ENCODE peak calls at places on chromosome 2, in six cellular contexts. One of them, this sample, is unnamed.

GRCh38 chr2:138777996-138778395 is 2.2 kb downstream of the NXPH2 start:
- ATAC-seq in activated CD8-positive, alpha-beta memory T cell treated with anti-CD3 and anti-CD28 coated beads, Interleukin-2, amount 10 ng/mL, durations not matched to agents 7 days and 5 days: no peak
- ATAC-seq in T-helper 17 cell: no peak
- ATAC-seq in naive thymus-derived CD8-positive, alpha-beta T cell: no peak
- ATAC-seq in DND-41: no peak
- ATAC-seq in pancreas: no peak
- ATAC-seq in this sample: no peak

GRCh38 chr2:28568533-28568932 is 72.7 kb downstream of the PLB1 start:
- ATAC-seq in pancreas: no peak
- ATAC-seq in naive thymus-derived CD8-positive, alpha-beta T cell: no peak
- ATAC-seq in activated CD8-positive, alpha-beta memory T cell treated with anti-CD3 and anti-CD28 coated beads, Interleukin-2, amount 10 ng/mL, durations not matched to agents 7 days and 5 days: no peak
- ATAC-seq in DND-41: no peak
- ATAC-seq in T-helper 17 cell: no peak
- ATAC-seq in this sample: no peak

GRCh38 chr2:24276349-24276899 is 83.9 kb downstream of the ITSN2 start:
- ATAC-seq in T-helper 17 cell: no peak
- ATAC-seq in pancreas: peak; percentile 57
- ATAC-seq in DND-41: no peak
- ATAC-seq in naive thymus-derived CD8-positive, alpha-beta T cell: no peak
- ATAC-seq in activated CD8-positive, alpha-beta memory T cell treated with anti-CD3 and anti-CD28 coated beads, Interleukin-2, amount 10 ng/mL, durations not matched to agents 7 days and 5 days: no peak
- ATAC-seq in this sample: no peak

GRCh38 chr2:238601433-238602222 is 174.9 kb downstream of the ASB1 start:
- ATAC-seq in DND-41: no peak
- ATAC-seq in activated CD8-positive, alpha-beta memory T cell treated with anti-CD3 and anti-CD28 coated beads, Interleukin-2, amount 10 ng/mL, durations not matched to agents 7 days and 5 days: no peak
- ATAC-seq in naive thymus-derived CD8-positive, alpha-beta T cell: no peak
- ATAC-seq in T-helper 17 cell: no peak
- ATAC-seq in pancreas: peak; percentile 16
- ATAC-seq in this sample: no peak

GRCh38 chr2:103991591-103991990 is 862.3 kb upstream of the POU3F3 start:
- ATAC-seq in activated CD8-positive, alpha-beta memory T cell treated with anti-CD3 and anti-CD28 coated beads, Interleukin-2, amount 10 ng/mL, durations not matched to agents 7 days and 5 days: no peak
- ATAC-seq in DND-41: no peak
- ATAC-seq in naive thymus-derived CD8-positive, alpha-beta T cell: no peak
- ATAC-seq in pancreas: no peak
- ATAC-seq in T-helper 17 cell: no peak
- ATAC-seq in this sample: no peak

GRCh38 chr2:106138904-106139574 is 55.1 kb downstream of the UXS1 start:
- ATAC-seq in activated CD8-positive, alpha-beta memory T cell treated with anti-CD3 and anti-CD28 coated beads, Interleukin-2, amount 10 ng/mL, durations not matched to agents 7 days and 5 days: no peak
- ATAC-seq in T-helper 17 cell: peak; percentile 26
- ATAC-seq in pancreas: peak; percentile 20
- ATAC-seq in DND-41: peak; percentile 61
- ATAC-seq in naive thymus-derived CD8-positive, alpha-beta T cell: peak; percentile 42
- ATAC-seq in this sample: peak; percentile 14

GRCh38 chr2:206556357-206556949 is 85.8 kb upstream of the FAM237A start:
- ATAC-seq in pancreas: peak; percentile 71
- ATAC-seq in naive thymus-derived CD8-positive, alpha-beta T cell: peak; percentile 40
- ATAC-seq in DND-41: peak; percentile 64
- ATAC-seq in activated CD8-positive, alpha-beta memory T cell treated with anti-CD3 and anti-CD28 coated beads, Interleukin-2, amount 10 ng/mL, durations not matched to agents 7 days and 5 days: peak; percentile 42
- ATAC-seq in T-helper 17 cell: peak; percentile 70
- ATAC-seq in this sample: no peak

GRCh38 chr2:236815746-236816145 is 246.1 kb downstream of the ACKR3 start:
- ATAC-seq in pancreas: no peak
- ATAC-seq in naive thymus-derived CD8-positive, alpha-beta T cell: no peak
- ATAC-seq in T-helper 17 cell: no peak
- ATAC-seq in activated CD8-positive, alpha-beta memory T cell treated with anti-CD3 and anti-CD28 coated beads, Interleukin-2, amount 10 ng/mL, durations not matched to agents 7 days and 5 days: no peak
- ATAC-seq in DND-41: no peak
- ATAC-seq in this sample: no peak

GRCh38 chr2:190996338-190996946 is 17.5 kb downstream of the STAT1 start:
- ATAC-seq in activated CD8-positive, alpha-beta memory T cell treated with anti-CD3 and anti-CD28 coated beads, Interleukin-2, amount 10 ng/mL, durations not matched to agents 7 days and 5 days: peak; percentile 59
- ATAC-seq in pancreas: peak; percentile 69
- ATAC-seq in DND-41: peak; percentile 95
- ATAC-seq in T-helper 17 cell: peak; percentile 87
- ATAC-seq in naive thymus-derived CD8-positive, alpha-beta T cell: peak; percentile 94
- ATAC-seq in this sample: peak; percentile 23